ENCODE peak calls at places on chromosomes 13 and 19, in eight cellular contexts. O is breast epithelium, F is mucosa of descending colon, U is mammary epithelial cell, E is PC-9, M is bronchial epithelial cell, H is neuronal stem cell, S is cardiac muscle cell. Z is an unnamed sample. For H3K36me3, the result is how much of the 10 kb centered on the place peaks cover.

GRCh38 chr13:97205971-97206370 is 16.2 kb upstream of the MBNL2 start:
- DNase-seq in U (peak), E (no peak), S (peak), F (no peak), M (peak), H (no peak), O (no peak), Z (no peak)

GRCh38 chr19:46265217-46265828 is 31.5 kb upstream of the HIF3A start:
- DNase-seq in U (peak), F (no peak), O (no peak), H (peak), E (peak), S (peak), M (peak), Z (peak)

GRCh38 chr19:1247747-1248453 is 483 bp upstream of the MIDN start:
- DNase-seq in S (peak), F (peak), E (peak), O (no peak), U (no peak), H (no peak), M (peak), Z (peak)

GRCh38 chr19:16335226-16335625 is 10.6 kb downstream of the KLF2 start:
- DNase-seq in S (no peak), E (no peak), F (no peak), U (no peak), M (no peak), O (no peak), H (no peak), Z (no peak)

GRCh38 chr19:31139871-31140505 is 209.2 kb downstream of the TSHZ3 start:
- DNase-seq in O (no peak), S (peak), F (no peak), E (no peak), H (no peak), U (peak), M (peak), Z (no peak)

GRCh38 chr19:38666662-38667448 is 19.4 kb downstream of the ACTN4 start:
- DNase-seq in S (peak), H (peak), U (peak), O (peak), M (peak), F (peak), E (no peak), Z (peak)

GRCh38 chr19:36060430-36060829 is 5.7 kb downstream of the WDR62 start:
- DNase-seq in M (peak), S (peak), H (no peak), F (no peak), U (peak), O (no peak), E (peak), Z (peak)

GRCh38 chr19:12789904-12790619 is 1.2 kb upstream of the JUNB start:
- DNase-seq in M (peak), F (peak), E (peak), O (peak), S (peak), U (peak), H (peak), Z (peak)

GRCh38 chr19:56942749-56943148 is 102.2 kb upstream of the PEG3 start:
- DNase-seq in U (peak), O (peak), M (no peak), S (peak), E (no peak), H (peak), F (no peak), Z (peak)

GRCh38 chr19:49929121-49929610 is at the start of the genes ATF5 and NUP62:
- DNase-seq in H (peak), O (peak), M (peak), S (peak), U (peak), E (peak), F (peak), Z (peak)

GRCh38 chr19:55044771-55045716 is 7.0 kb upstream of the GP6 start:
- DNase-seq in F (no peak), E (no peak), H (no peak), M (no peak), O (peak), S (no peak), U (no peak), Z (no peak)

GRCh38 chr13:108269601-108270328 is at the start of gene TNFSF13B:
- DNase-seq in F (peak), E (peak), H (no peak), O (no peak), U (peak), S (peak), M (no peak), Z (peak)

GRCh38 chr13:26254583-26255102 is 714 bp downstream of the CDK8 start:
- DNase-seq in M (peak), U (peak), E (peak), S (peak), F (peak), H (no peak), O (peak), Z (peak)

GRCh38 chr13:104984296-104984818 is 1551.1 kb downstream of the EFNB2 start:
- DNase-seq in S (peak), M (peak), F (no peak), H (no peak), U (peak), E (peak), O (no peak), Z (peak)

GRCh38 chr19:51131780-51132680 is 7.3 kb downstream of the SIGLEC9 start:
- DNase-seq in M (no peak), H (no peak), U (no peak), E (peak), S (peak), O (no peak), F (no peak), Z (no peak)

GRCh38 chr13:30806784-30807183 is 71.4 kb downstream of the ALOX5AP start:
- DNase-seq in F (no peak), H (no peak), S (peak), M (peak), E (no peak), O (no peak), U (peak), Z (no peak)

GRCh38 chr19:47352095-47352494 is 3.0 kb downstream of the DHX34 start:
- DNase-seq in O (no peak), S (no peak), M (no peak), U (no peak), H (no peak), F (no peak), E (no peak), Z (no peak)

GRCh38 chr19:47350599-47350998 is 1.5 kb downstream of the DHX34 start:
- DNase-seq in U (no peak), M (no peak), E (no peak), O (no peak), H (no peak), S (no peak), F (no peak), Z (no peak)

GRCh38 chr19:47356900-47357299 is 7.8 kb downstream of the DHX34 start:
- DNase-seq in M (no peak), F (no peak), O (no peak), S (no peak), E (peak), H (no peak), U (no peak), Z (no peak)

GRCh38 chr19:47351545-47351944 is 2.4 kb downstream of the DHX34 start:
- DNase-seq in F (no peak), U (peak), S (peak), M (peak), H (no peak), E (no peak), O (no peak), Z (no peak)

GRCh38 chr19:47353307-47353712 is 4.2 kb downstream of the DHX34 start:
- DNase-seq in E (no peak), U (no peak), M (no peak), O (no peak), S (no peak), H (no peak), F (peak), Z (no peak)
- H3K36me3 ChIP-seq in E (half or more), U (under half), M (under half), O (under half), S (under half), H (under half), F (under half), Z (half or more)

GRCh38 chr13:91036886-91037285 is 310.6 kb upstream of the MIR17HG start:
- DNase-seq in S (no peak), M (no peak), O (no peak), F (no peak), H (no peak), E (no peak), U (no peak), Z (no peak)

GRCh38 chr13:91032104-91032503 is 315.4 kb upstream of the MIR17HG start:
- DNase-seq in H (no peak), S (no peak), U (no peak), E (no peak), O (no peak), F (no peak), M (no peak), Z (no peak)

GRCh38 chr13:91031508-91031907 is 316.0 kb upstream of the MIR17HG start:
- DNase-seq in O (no peak), U (no peak), S (no peak), E (no peak), H (no peak), M (no peak), F (no peak), Z (no peak)
- H3K36me3 ChIP-seq in O (under half), U (under half), S (under half), E (under half), H (under half), M (under half), F (under half), Z (under half)

GRCh38 chr19:21143846-21144245 is 2.0 kb downstream of the ZNF431 start:
- DNase-seq in H (no peak), E (peak), O (no peak), F (no peak), M (peak), U (peak), S (no peak), Z (no peak)
- H3K36me3 ChIP-seq in H (under half), E (under half), O (under half), F (under half), M (under half), U (under half), S (under half), Z (half or more)

DNA sequence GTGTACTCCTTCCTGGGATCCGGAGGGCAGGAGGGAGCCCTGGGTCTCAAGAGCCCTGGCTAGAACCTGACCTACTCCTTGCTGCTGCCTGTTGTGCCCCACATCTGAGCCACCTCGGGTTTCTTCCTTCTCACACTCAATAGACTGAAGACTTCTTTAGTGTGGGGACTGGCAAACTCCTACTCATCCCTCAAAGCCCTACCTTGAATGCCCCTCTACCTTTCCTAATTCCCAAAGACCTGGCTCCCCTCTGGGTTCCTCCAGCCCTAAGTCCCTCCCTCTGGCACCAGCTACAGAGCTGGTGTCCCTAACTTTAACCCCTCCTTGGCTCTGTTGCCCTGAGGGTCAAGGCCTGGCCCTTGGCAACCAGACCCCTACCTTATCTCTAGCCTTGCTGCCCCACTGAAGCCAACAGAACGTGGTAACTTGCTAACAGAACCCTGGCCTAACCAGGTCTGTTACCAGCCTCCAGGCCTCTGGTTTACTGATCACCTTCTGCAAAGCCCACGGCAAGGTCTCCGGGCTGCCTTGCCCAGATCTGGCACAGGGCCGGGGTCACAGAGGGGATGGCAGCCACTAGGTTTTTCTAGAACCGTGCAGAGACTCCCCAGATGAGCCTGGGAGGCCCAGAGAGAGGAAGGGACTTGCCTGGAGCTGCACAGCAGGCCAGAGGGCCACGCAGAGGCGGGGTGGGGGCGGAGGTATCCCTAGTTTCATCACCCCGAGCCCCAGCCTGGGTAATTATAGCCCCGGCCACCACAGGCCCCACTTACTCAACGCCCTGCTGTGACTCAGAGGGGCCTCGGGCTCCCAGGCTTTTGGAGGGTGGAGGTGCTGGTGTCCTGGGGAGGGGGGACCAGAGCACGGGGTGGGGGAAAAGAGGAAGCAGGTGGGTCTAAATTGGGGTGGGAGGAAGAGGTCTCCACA is 15.3 kb downstream of the ZBTB7A start:
- DNase-seq in S (peak), E (peak), M (peak), F (peak), H (no peak), O (no peak), U (peak), Z (no peak)
- H3K36me3 ChIP-seq in S (under half), E (under half), M (under half), F (under half), H (under half), O (under half), U (under half), Z (under half)

GRCh38 chr19:10107817-10108367 is 1.7 kb downstream of the PPAN start:
- DNase-seq in H (no peak), M (no peak), U (no peak), F (no peak), E (no peak), O (no peak), S (no peak), Z (no peak)
- H3K36me3 ChIP-seq in H (under half), M (under half), U (under half), F (under half), E (under half), O (under half), S (under half), Z (under half)

DNA sequence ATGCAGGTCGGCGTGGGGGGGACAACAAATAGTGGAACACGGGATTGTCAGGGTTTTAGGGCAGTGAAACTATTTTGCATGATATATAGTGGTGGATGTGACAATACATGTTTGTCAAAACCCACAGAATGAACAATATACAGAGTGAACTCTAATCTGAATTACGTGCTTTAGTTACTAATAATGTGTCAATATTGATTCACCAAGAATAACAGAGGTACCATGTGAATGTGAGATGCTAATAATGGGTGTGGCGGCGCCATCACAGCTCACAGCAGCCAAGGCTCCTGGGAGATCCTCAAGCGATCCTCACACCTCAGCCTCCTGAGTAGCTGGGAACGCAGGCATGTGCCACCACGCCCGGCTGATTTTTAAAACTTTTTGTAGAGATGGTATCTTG is 12.9 kb downstream of the ELAVL1 start:
- DNase-seq in U (no peak), E (no peak), O (no peak), M (peak), F (no peak), H (no peak), S (no peak), Z (no peak)
- H3K36me3 ChIP-seq in U (under half), E (under half), O (under half), M (under half), F (under half), H (under half), S (under half), Z (under half)

GRCh38 chr13:113822266-113822665 is 41.6 kb downstream of the GAS6 start:
- DNase-seq in S (no peak), H (no peak), F (no peak), U (no peak), M (no peak), O (no peak), E (no peak), Z (no peak)
- H3K36me3 ChIP-seq in S (under half), H (under half), F (under half), U (under half), M (under half), O (under half), E (under half), Z (under half)

Z was measured in SJCRH30.